ENCODE peak calls at places on chromosomes 13 and 19, in six cellular contexts. U, S, Y, G, B and T are unnamed samples.

GRCh38 chr13:75149781-75150180 is 332.2 kb downstream of the TBC1D4 start:
- DNase-seq in U (no peak), S (no peak), Y (no peak), G (no peak), B (no peak), T (no peak)

GRCh38 chr19:58387338-58388174 is 487 bp downstream of the RPS5 start:
- DNase-seq in U (peak), S (no peak), Y (no peak), G (no peak), B (no peak), T (no peak)

GRCh38 chr19:51811344-51811743 is 16.4 kb downstream of the FPR3 start:
- DNase-seq in U (no peak), S (no peak), Y (no peak), G (no peak), B (no peak), T (no peak)

GRCh38 chr19:48997972-48998371 is 4.3 kb downstream of the RUVBL2 start:
- DNase-seq in U (peak), S (peak), Y (peak), G (peak), B (peak), T (peak)

GRCh38 chr13:59931621-59932020 is 232.1 kb downstream of the DIAPH3 start:
- DNase-seq in U (no peak), S (peak), Y (no peak), G (no peak), B (no peak), T (no peak)

GRCh38 chr13:111484129-111484925 is 163.9 kb downstream of the TEX29 start:
- DNase-seq in U (no peak), S (no peak), Y (no peak), G (no peak), B (no peak), T (no peak)

GRCh38 chr13:43879323-43880181 is at the start of the genes CCDC122 and LACC1:
- DNase-seq in U (peak), S (peak), Y (peak), G (peak), B (peak), T (peak)

GRCh38 chr19:30830875-30831274 is 458.7 kb downstream of the ZNF536 start:
- DNase-seq in U (no peak), S (no peak), Y (no peak), G (no peak), B (no peak), T (no peak)

GRCh38 chr19:16067205-16067938 is 8.9 kb upstream of the TPM4 start:
- DNase-seq in U (no peak), S (peak), Y (no peak), G (no peak), B (no peak), T (no peak)

GRCh38 chr13:23510979-23511735 is 59.1 kb upstream of the TNFRSF19 start:
- DNase-seq in U (peak), S (peak), Y (no peak), G (no peak), B (no peak), T (no peak)

GRCh38 chr13:84570831-84571230 is 688.6 kb upstream of the SLITRK1 start:
- DNase-seq in U (no peak), S (peak), Y (no peak), G (no peak), B (no peak), T (no peak)

GRCh38 chr19:39430675-39431593 is 4.8 kb downstream of the RPS16 start:
- DNase-seq in U (peak), S (peak), Y (peak), G (peak), B (no peak), T (peak)

GRCh38 chr19:50759886-50760285 is 10.4 kb upstream of the GPR32 start:
- DNase-seq in U (no peak), S (peak), Y (no peak), G (no peak), B (no peak), T (peak)

GRCh38 chr13:36029171-36029570 is 102.0 kb downstream of the DCLK1 start:
- DNase-seq in U (no peak), S (peak), Y (no peak), G (no peak), B (no peak), T (no peak)

GRCh38 chr13:26041476-26041875 is 10.3 kb downstream of the SHISA2 start:
- DNase-seq in U (no peak), S (no peak), Y (no peak), G (peak), B (no peak), T (no peak)

GRCh38 chr19:48745208-48745995 is 1.3 kb downstream of the IZUMO1 start:
- DNase-seq in U (peak), S (peak), Y (peak), G (peak), B (no peak), T (peak)

GRCh38 chr13:113192902-113193301 is 15.6 kb downstream of the PCID2 start:
- DNase-seq in U (peak), S (peak), Y (no peak), G (no peak), B (no peak), T (no peak)

GRCh38 chr19:57192064-57192395 is 730 bp downstream of the ZNF264 start:
- DNase-seq in U (no peak), S (peak), Y (no peak), G (no peak), B (no peak), T (no peak)

GRCh38 chr19:33212773-33213172 is 12.9 kb downstream of the SLC7A10 start:
- DNase-seq in U (no peak), S (no peak), Y (no peak), G (no peak), B (no peak), T (no peak)

GRCh38 chr13:40114305-40114896 is 458.9 kb downstream of the COG6 start:
- DNase-seq in U (no peak), S (no peak), Y (no peak), G (no peak), B (no peak), T (no peak)

GRCh38 chr13:41842029-41842428 is 118.9 kb downstream of the VWA8 start:
- DNase-seq in U (peak), S (peak), Y (no peak), G (no peak), B (no peak), T (no peak)

GRCh38 chr19:57587529-57587928 is 3.6 kb downstream of the ZIK1 start:
- DNase-seq in U (no peak), S (peak), Y (no peak), G (no peak), B (no peak), T (no peak)

GRCh38 chr13:94168784-94169512 is 310.5 kb downstream of the DCT start:
- DNase-seq in U (no peak), S (peak), Y (no peak), G (no peak), B (no peak), T (no peak)

GRCh38 chr13:25846227-25846984 is 205.4 kb downstream of the SHISA2 start:
- DNase-seq in U (no peak), S (no peak), Y (no peak), G (no peak), B (no peak), T (no peak)

GRCh38 chr19:51594774-51595109 is 23.7 kb downstream of the ZNF175 start:
- DNase-seq in U (no peak), S (peak), Y (no peak), G (no peak), B (peak), T (no peak)

GRCh38 chr13:35485451-35485850 is 9.0 kb upstream of the MAB21L1 start:
- DNase-seq in U (no peak), S (no peak), Y (no peak), G (no peak), B (no peak), T (no peak)

DNA sequence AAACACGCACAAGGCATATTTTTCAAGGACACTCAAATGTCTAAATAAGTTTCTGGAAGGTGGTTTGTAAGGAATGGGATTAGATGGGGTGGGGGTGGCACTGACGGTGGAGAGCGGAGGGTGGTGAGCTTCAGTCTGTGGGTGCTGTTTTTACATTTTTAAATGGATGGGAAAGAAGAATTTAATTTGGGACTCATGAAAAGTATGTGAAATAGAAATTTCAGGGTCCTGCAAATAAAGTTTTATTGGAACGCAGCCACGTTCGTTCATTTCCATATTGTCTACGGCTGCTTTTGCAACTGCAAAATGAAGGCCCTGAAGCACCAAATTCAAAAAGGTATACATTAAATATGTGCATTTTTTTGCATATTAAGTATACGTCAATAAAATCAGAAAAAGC is 9.9 kb downstream of the KANK2 start:
- DNase-seq in U (no peak), S (no peak), Y (no peak), G (no peak), B (no peak), T (no peak)
- H3K4me2 ChIP-seq in U (no peak), S (no peak), Y (no peak), G (no peak), B (no peak), T (no peak)

GRCh38 chr19:18364826-18365528 is 21.0 kb upstream of the GDF15 start:
- DNase-seq in U (peak), S (peak), Y (no peak), G (no peak), B (no peak), T (peak)

GRCh38 chr19:18366027-18366435 is 19.9 kb upstream of the GDF15 start:
- DNase-seq in U (no peak), S (no peak), Y (no peak), G (no peak), B (no peak), T (peak)

GRCh38 chr19:18363787-18364186 is 22.2 kb upstream of the GDF15 start:
- DNase-seq in U (no peak), S (no peak), Y (no peak), G (no peak), B (no peak), T (no peak)

GRCh38 chr19:18361646-18362045 is 21.2 kb downstream of the PGPEP1 start:
- DNase-seq in U (no peak), S (peak), Y (no peak), G (no peak), B (no peak), T (peak)

DNA sequence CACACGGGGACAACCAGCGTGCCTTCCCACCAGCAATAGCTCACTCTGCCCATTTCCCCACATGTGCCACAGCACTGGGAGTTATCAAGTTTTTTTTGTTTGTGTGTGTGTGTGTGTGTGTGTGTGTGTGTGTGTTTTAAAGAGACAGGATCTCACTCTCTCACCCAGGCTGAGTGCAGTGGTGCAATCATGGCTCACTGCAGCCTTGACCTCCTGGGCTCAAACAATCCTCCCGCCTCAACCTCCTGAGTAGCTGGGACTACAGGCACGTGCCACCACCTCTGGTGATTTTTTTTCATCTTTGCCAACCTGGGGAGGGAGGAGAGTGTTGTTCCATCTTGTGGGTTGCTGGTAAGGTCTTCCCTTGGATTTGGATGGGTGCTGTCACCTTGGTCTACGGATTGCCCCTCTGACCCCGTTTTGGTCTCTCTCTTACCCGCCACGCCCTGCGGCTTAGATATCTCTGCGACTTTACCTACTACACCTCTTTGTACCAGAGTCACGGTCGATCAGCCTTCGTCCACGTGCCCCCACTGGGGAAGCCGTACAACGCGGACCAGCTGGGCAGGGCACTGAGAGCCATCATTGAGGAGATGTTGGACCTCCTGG is 22.6 kb downstream of the PGPEP1 start:
- DNase-seq in U (no peak), S (no peak), Y (no peak), G (no peak), B (no peak), T (no peak)
- H4K91ac ChIP-seq in U (peak), S (peak), Y (no peak), G (peak), B (no peak), T (peak)

GRCh38 chr13:30616927-30617314 is 799 bp upstream of the USPL1 start:
- DNase-seq in U (peak), S (peak), Y (no peak), G (no peak), B (no peak), T (peak)

GRCh38 chr13:30618938-30619289 is 1.2 kb downstream of the USPL1 start:
- DNase-seq in U (no peak), S (no peak), Y (no peak), G (no peak), B (no peak), T (peak)

GRCh38 chr13:30615851-30616311 is 1.8 kb upstream of the USPL1 start:
- DNase-seq in U (peak), S (peak), Y (no peak), G (no peak), B (no peak), T (no peak)

GRCh38 chr13:30618186-30618937 is 642 bp downstream of the USPL1 start:
- DNase-seq in U (peak), S (no peak), Y (no peak), G (no peak), B (peak), T (peak)

DNA sequence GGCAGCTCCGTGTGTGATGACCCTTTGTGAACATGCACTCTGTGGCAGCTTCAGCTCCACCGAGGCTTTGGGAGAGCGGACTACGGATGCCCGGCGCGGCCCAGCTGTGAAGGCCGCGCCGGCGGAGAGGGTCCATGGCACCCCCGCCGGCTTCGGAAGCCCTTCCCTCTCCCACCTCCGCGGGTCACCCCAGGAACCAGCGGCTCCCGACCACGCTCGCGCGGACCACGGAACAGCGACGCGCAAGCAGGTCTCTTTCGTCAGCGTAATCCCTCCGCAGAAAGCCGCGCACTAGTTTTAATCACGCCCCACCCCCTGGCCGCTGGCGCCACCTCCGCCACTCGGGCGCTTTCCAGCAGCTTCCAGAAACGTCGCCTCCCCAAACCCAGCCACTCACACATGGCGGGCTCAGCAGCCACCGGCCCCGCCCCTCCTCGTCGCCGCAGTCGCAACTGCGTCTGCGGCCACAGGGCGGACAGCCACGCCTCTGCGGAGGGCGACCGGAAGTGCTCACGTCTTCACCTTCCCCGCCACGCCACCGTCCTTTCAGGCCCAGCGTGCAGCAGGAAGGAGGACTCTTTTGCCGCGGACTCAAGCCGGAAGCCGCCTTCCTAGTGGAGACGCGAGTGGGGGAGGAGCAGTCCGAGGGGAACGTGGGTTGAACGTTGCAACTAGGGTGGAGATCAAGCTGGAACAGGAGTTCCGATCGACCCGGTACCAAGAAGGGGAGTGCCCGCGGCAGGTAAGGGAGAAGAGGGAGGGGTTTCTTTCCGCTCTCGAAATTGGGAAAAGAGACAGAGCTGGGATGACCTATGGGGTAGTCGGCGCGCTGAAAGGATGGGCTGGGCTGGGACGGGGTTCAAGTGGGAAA is at the start of gene USPL1:
- DNase-seq in U (peak), S (peak), Y (peak), G (peak), B (peak), T (peak)
- H2BK120ac ChIP-seq in U (peak), S (peak), Y (no peak), G (peak), B (no peak), T (peak)

DNA sequence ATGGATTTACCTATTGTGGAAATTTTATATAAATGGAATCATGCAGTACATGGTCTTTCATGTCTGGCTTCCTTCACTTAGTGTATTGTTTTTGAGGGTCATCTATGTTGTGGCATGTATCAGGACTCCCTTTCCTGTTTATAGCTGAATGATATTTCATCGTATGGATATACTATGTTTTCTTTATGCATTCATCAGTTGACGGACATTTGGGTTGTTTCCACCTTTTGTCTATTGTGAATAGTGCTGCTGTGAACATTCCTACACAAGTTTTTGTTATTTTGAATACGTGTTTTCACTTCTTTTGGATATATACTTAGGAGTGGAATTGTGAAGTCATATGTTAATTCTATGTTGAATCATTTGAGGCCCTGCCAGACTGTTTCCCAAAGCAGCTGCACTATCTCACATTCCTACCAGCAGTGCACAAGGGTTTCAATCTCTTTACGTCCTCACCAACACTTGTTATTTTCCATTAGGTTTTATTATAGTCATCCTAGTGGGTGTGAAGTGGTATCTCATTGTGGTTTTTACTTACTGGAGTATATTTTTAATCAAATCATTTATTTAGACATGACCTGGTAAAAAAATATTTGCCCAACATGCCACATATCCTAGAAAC is 262.7 kb downstream of the DLEU7 start:
- DNase-seq in U (peak), S (peak), Y (no peak), G (no peak), B (no peak), T (no peak)
- H3K4me2 ChIP-seq in U (no peak), S (peak), Y (no peak), G (no peak), B (no peak), T (no peak)

DNA sequence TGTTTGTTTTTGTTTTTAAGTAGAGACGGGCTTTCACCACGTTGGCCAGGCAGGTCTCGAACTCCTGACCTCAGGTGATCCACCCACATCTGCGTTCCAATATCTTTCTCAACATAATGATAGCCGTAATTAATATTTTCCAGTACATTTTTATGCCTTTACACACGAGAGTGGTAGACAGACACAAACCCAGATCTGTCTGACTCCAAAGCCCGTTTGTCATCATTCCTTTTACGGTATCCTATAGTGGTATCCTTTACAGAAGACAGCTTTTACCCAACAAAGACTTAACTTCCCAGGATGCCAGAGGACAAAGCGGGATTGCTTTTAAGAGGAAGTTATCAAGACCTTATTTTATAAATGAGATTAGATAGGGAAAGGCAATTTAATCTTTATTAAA is 59.8 kb downstream of the IPO5 start:
- DNase-seq in U (no peak), S (no peak), Y (no peak), G (no peak), B (no peak), T (peak)
- H4K91ac ChIP-seq in U (no peak), S (no peak), Y (no peak), G (no peak), B (no peak), T (no peak)

GRCh38 chr19:4573682-4574081 is 14.2 kb upstream of the SEMA6B start:
- DNase-seq in U (no peak), S (no peak), Y (no peak), G (no peak), B (no peak), T (no peak)

GRCh38 chr19:4575978-4576933 is 16.8 kb upstream of the SEMA6B start:
- DNase-seq in U (peak), S (peak), Y (peak), G (peak), B (no peak), T (peak)

GRCh38 chr19:4577020-4577782 is 17.7 kb upstream of the SEMA6B start:
- DNase-seq in U (peak), S (no peak), Y (peak), G (peak), B (no peak), T (no peak)

GRCh38 chr19:4578552-4579248 is 19.2 kb upstream of the SEMA6B start:
- DNase-seq in U (no peak), S (no peak), Y (no peak), G (no peak), B (no peak), T (peak)

GRCh38 chr19:4575267-4575793 is 15.8 kb upstream of the SEMA6B start:
- DNase-seq in U (peak), S (peak), Y (peak), G (peak), B (no peak), T (no peak)
- H2BK120ac ChIP-seq in U (peak), S (peak), Y (no peak), G (peak), B (peak), T (peak)

GRCh38 chr19:32168111-32168510 is 177.3 kb upstream of the ZNF507 start:
- DNase-seq in U (no peak), S (no peak), Y (no peak), G (no peak), B (no peak), T (no peak)
- H3K4me2 ChIP-seq in U (no peak), S (no peak), Y (no peak), G (no peak), B (no peak), T (no peak)